ENCODE peak calls at places on chromosomes 3 and 15, in six cellular contexts. W is GM12865; N is tibial nerve; K is fibroblast of pulmonary artery; Q is CD8-positive, alpha-beta T cell; D is AG09309. F is an unnamed sample.

GRCh38 chr3:53709856-53710674 is 136.2 kb downstream of the CHDH start:
- DNase-seq in Q (peak; percentile 69), D (no peak), W (peak; percentile 74), N (peak; percentile 82), K (peak; percentile 73), F (peak; percentile 52)

GRCh38 chr3:48997714-48998637 is 7.9 kb downstream of the P4HTM start:
- DNase-seq in W (no peak), Q (no peak), N (no peak), K (no peak), D (no peak), F (no peak)

GRCh38 chr15:60555291-60555690 is 76.3 kb upstream of the ICE2 start:
- DNase-seq in D (no peak), N (no peak), K (no peak), W (no peak), Q (no peak), F (no peak)

GRCh38 chr15:85750319-85750806 is 44.4 kb downstream of the KLHL25 start:
- DNase-seq in W (no peak), D (no peak), N (no peak), Q (no peak), K (peak; percentile 70), F (no peak)

GRCh38 chr3:14418670-14419250 is 16.4 kb downstream of the SLC6A6 start:
- DNase-seq in W (no peak), D (no peak), Q (no peak), N (no peak), K (no peak), F (no peak)

GRCh38 chr3:192727032-192727847 is at the start of gene FGF12:
- DNase-seq in D (no peak), K (peak; percentile 18), N (peak; percentile 13), Q (no peak), W (peak; percentile 8), F (peak; percentile 55)

GRCh38 chr3:139281512-139282196 is 62.2 kb upstream of the MRPS22 start:
- DNase-seq in Q (no peak), D (peak; percentile 48), N (no peak), W (no peak), K (no peak), F (no peak)

GRCh38 chr15:80823995-80824394 is 44.8 kb downstream of the CEMIP start:
- DNase-seq in Q (no peak), W (peak; percentile 60), N (no peak), K (no peak), D (no peak), F (no peak)

GRCh38 chr15:74763416-74763815 is 14.8 kb downstream of the CYP1A2 start:
- DNase-seq in D (no peak), Q (no peak), W (no peak), N (no peak), K (no peak), F (peak; percentile 75)

GRCh38 chr3:61819861-61820260 is 258.5 kb downstream of the PTPRG start:
- DNase-seq in N (no peak), K (no peak), D (no peak), Q (no peak), W (no peak), F (peak; percentile 23)

GRCh38 chr15:90598053-90598577 is 68.4 kb downstream of the CRTC3 start:
- DNase-seq in D (no peak), K (peak; percentile 16), W (peak; percentile 91), Q (no peak), N (peak; percentile 68), F (no peak)

GRCh38 chr15:65211157-65211982 is at the start of gene CILP:
- DNase-seq in W (no peak), N (peak; percentile 40), Q (no peak), D (no peak), K (peak; percentile 25), F (no peak)

GRCh38 chr3:42535981-42536784 is 33.7 kb downstream of the VIPR1 start:
- DNase-seq in N (no peak), K (peak; percentile 52), D (no peak), Q (peak; percentile 67), W (peak; percentile 58), F (peak; percentile 49)

GRCh38 chr3:53044371-53045106 is 1.3 kb downstream of the SFMBT1 start:
- DNase-seq in N (peak; percentile 7), W (peak; percentile 52), D (no peak), K (peak; percentile 42), Q (peak; percentile 75), F (peak; percentile 27)

GRCh38 chr3:65939841-65940246 is 98.9 kb downstream of the MAGI1 start:
- DNase-seq in W (no peak), D (no peak), K (no peak), Q (no peak), N (no peak), F (no peak)

GRCh38 chr3:99951701-99952100 is 134.0 kb downstream of the CMSS1 start:
- DNase-seq in K (no peak), W (no peak), D (no peak), N (no peak), Q (no peak), F (no peak)

GRCh38 chr15:47507221-47507985 is 209.9 kb upstream of the SEMA6D start:
- DNase-seq in W (no peak), D (no peak), Q (no peak), N (no peak), K (no peak), F (no peak)

GRCh38 chr15:90042766-90043525 is 41.8 kb downstream of the ZNF710 start:
- DNase-seq in W (no peak), N (no peak), D (no peak), K (no peak), Q (no peak), F (no peak)

GRCh38 chr3:161008086-161008485 is 97.1 kb downstream of the B3GALNT1 start:
- DNase-seq in W (no peak), D (no peak), K (no peak), N (no peak), Q (no peak), F (peak; percentile 9)

GRCh38 chr15:91855684-91856553 is 2.4 kb downstream of the SLCO3A1 start:
- DNase-seq in Q (no peak), W (no peak), N (no peak), K (no peak), D (no peak), F (peak; percentile 64)

GRCh38 chr15:79834496-79834895 is 62.3 kb downstream of the MTHFS start:
- DNase-seq in K (no peak), W (peak; percentile 49), N (peak; percentile 10), D (no peak), Q (no peak), F (peak; percentile 13)

GRCh38 chr3:43959498-43960447 is 269.0 kb downstream of the ABHD5 start:
- DNase-seq in D (no peak), K (no peak), W (no peak), Q (no peak), N (no peak), F (no peak)

GRCh38 chr15:69450968-69451695 is 1.5 kb upstream of the RPLP1 start:
- DNase-seq in K (no peak), Q (no peak), D (no peak), N (no peak), W (no peak), F (no peak)

GRCh38 chr3:87298111-87298718 is 21.8 kb upstream of the POU1F1 start:
- DNase-seq in W (peak; percentile 34), K (peak; percentile 63), Q (no peak), D (no peak), N (no peak), F (peak; percentile 47)

DNA sequence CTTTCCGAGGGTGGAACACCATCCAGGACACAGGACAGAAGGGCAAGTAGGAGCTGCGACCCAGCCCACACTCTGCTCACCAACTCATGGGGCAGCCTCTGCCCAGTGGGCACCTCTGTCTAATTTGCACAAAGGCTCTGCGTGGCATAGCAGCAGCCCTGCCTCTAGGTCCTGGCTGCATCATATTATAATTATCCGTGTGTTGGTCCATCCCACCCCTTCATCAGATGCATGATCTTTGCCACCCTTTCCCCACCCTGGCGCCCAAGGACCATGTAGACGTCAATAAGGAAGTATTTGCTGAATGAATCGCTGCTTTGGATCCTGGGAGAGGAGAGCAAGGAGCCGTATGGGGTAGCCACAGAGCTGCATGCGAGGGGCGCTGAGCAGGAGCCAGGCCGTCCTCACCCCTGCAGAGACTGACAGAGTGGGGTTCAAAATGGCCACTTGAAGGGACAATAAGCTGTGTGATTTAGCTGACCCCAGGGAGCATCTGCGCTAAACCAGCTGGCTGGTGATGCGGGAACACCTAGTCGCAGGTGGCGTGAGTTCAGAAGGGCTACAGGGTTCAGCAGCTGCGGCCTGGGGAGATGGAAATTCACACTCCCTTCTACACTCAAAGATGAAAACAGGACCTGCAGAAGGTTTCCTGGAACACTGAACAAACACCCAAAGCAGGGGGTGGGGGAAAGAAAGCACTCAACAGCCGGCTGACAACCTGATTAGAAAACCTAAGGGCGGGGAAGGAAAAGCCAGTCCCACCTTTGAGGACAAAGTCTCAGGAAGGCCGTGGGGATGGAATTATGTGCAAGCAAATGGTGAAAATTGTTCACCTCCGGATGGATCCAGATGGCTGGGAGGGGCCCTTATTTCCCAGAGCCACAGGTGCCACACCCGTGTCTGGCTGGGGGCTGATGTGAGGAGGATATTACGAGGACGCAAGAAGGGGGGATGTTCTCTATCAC is 6.4 kb downstream of the MGLL start:
- DNase-seq in K (no peak), N (no peak), W (no peak), D (no peak), Q (peak; percentile 25), F (no peak)
- H3K4me3 ChIP-seq in K (no peak overlapping the region), N (no peak overlapping the region), W (no peak overlapping the region), D (no peak overlapping the region), Q (no peak overlapping the region), F (no peak overlapping the region)

GRCh38 chr15:57747206-57747605 is 40.7 kb downstream of the POLR2M start:
- DNase-seq in Q (no peak), W (peak; percentile 9), K (no peak), N (peak; percentile 44), D (no peak), F (peak; percentile 21)
- H3K4me3 ChIP-seq in Q (peak overlapping the region; percentile 13), W (no peak overlapping the region), K (no peak overlapping the region), N (peak overlapping the region; percentile 27), D (no peak overlapping the region), F (peak overlapping the region; percentile 29)

DNA sequence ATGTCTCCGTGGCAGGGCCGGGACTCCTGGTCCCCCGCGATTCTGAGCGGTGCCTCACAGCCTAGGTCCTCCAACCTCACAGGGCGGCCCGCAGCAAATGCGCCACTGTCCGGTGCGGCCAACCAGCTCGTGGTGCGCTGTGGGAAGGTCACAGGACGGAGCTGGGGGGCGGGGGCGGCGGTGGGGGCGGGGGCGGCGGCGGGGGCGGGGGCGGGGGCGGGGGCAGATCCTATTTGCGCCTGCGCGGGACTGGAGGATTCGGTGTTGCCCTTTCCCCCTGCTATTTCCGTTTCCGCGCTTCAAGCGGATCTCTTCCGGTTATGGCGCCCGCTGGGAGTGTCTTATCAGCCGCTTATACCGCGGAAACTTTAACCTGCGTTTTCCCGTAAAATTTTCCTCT is 106.7 kb upstream of the SNRPN start:
- DNase-seq in N (no peak), D (no peak), Q (no peak), W (no peak), K (peak; percentile 44), F (no peak)
- H3K4me3 ChIP-seq in N (no peak overlapping the region), D (no peak overlapping the region), Q (no peak overlapping the region), W (no peak overlapping the region), K (peak overlapping the region; percentile 46), F (peak overlapping the region; percentile 29)

GRCh38 chr3:29282431-29283296 is 1.8 kb downstream of the RBMS3 start:
- DNase-seq in D (no peak), K (peak; percentile 79), N (no peak), Q (no peak), W (no peak), F (peak; percentile 61)

GRCh38 chr3:29283297-29283681 is 2.4 kb downstream of the RBMS3 start:
- DNase-seq in D (no peak), Q (no peak), K (peak; percentile 42), W (no peak), N (no peak), F (no peak)

GRCh38 chr3:29285356-29286070 is 4.6 kb downstream of the RBMS3 start:
- DNase-seq in D (no peak), K (peak; percentile 74), W (no peak), N (no peak), Q (no peak), F (peak; percentile 63)

GRCh38 chr3:29284578-29284977 is 3.7 kb downstream of the RBMS3 start:
- DNase-seq in K (peak; percentile 31), Q (no peak), N (no peak), D (no peak), W (no peak), F (peak; percentile 65)

GRCh38 chr3:29283739-29284138 is 2.9 kb downstream of the RBMS3 start:
- DNase-seq in Q (no peak), K (peak; percentile 24), D (no peak), N (no peak), W (no peak), F (peak; percentile 29)
- H3K4me3 ChIP-seq in Q (no peak overlapping the region), K (peak overlapping the region; percentile 84), D (peak overlapping the region; percentile 57), N (peak overlapping the region; percentile 45), W (peak overlapping the region; percentile 65), F (peak overlapping the region; percentile 60)